ENCODE peak calls at places on chromosomes 6 and 20, in four cellular contexts. J is mammary epithelial cell, H is AG09309, K is Calu3. T is an unnamed sample.

GRCh38 chr6:89388846-89389245 is 23.2 kb downstream of the RRAGD start:
- DNase-seq in J (no peak), H (no peak), K (no peak), T (no peak)

GRCh38 chr6:7727951-7728854 is 2.3 kb downstream of the BMP6 start:
- DNase-seq in J (peak), H (no peak), K (peak), T (no peak)

GRCh38 chr6:33894438-33894837 is 90.6 kb upstream of the MLN start:
- DNase-seq in J (no peak), H (peak), K (no peak), T (no peak)

GRCh38 chr6:36848658-36849441 is 9.6 kb upstream of the CPNE5 start:
- DNase-seq in J (peak), H (no peak), K (peak), T (no peak)

GRCh38 chr20:45104786-45105185 is 3.9 kb upstream of the KCNS1 start:
- DNase-seq in J (peak), H (no peak), K (peak), T (peak)

GRCh38 chr20:53736757-53737403 is 143.2 kb upstream of the ZNF217 start:
- DNase-seq in J (peak), H (no peak), K (peak), T (no peak)

GRCh38 chr20:50321797-50322480 is 131.3 kb downstream of the CEBPB start:
- DNase-seq in J (peak), H (no peak), K (no peak), T (no peak)

GRCh38 chr20:46828471-46828870 is 66.2 kb upstream of the EYA2 start:
- DNase-seq in J (peak), H (peak), K (no peak), T (no peak)

GRCh38 chr20:57620274-57620990 is at the start of gene ZBP1:
- DNase-seq in J (no peak), H (no peak), K (peak), T (no peak)

GRCh38 chr6:1497593-1498105 is 108.3 kb downstream of the FOXF2 start:
- DNase-seq in J (no peak), H (no peak), K (no peak), T (no peak)

GRCh38 chr20:62905536-62906117 is 20.7 kb downstream of the DIDO1 start:
- DNase-seq in J (no peak), H (no peak), K (no peak), T (no peak)

GRCh38 chr20:62908971-62909791 is 17.1 kb downstream of the DIDO1 start:
- DNase-seq in J (no peak), H (no peak), K (no peak), T (no peak)

GRCh38 chr20:62906647-62907375 is 19.5 kb downstream of the DIDO1 start:
- DNase-seq in J (no peak), H (no peak), K (no peak), T (no peak)

GRCh38 chr20:62906209-62906608 is 20.1 kb downstream of the DIDO1 start:
- DNase-seq in J (no peak), H (no peak), K (no peak), T (no peak)

GRCh38 chr20:62907377-62908317 is 18.7 kb downstream of the DIDO1 start:
- DNase-seq in J (no peak), H (no peak), K (no peak), T (no peak)
- TF ChIP-seq CTCF in J (peak), H (peak), K (peak), T (peak)

GRCh38 chr20:48875914-48876240 is 45.6 kb upstream of the ARFGEF2 start:
- DNase-seq in J (peak), H (no peak), K (no peak), T (no peak)
- TF ChIP-seq CTCF in J (no peak), H (no peak), K (no peak), T (no peak)

DNA sequence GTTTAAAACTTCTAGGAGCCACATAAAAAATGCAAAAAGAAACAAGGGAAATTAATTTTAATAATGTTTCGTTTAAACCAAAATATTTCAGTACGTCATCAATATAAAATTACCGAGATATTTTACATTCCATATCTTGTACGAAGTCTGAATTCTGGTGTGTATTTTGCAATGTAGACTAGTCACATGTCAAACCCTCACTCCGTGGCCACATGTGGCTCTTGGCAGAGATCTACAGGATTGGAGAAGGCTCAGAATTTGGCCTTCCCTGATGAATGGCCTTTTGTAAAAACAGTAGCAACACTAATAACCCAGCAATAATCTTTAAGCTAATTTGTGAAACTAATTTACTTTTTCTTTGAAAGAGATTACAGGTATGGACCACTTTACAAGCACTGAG is 217.0 kb downstream of the PRL start:
- DNase-seq in J (no peak), H (peak), K (no peak), T (no peak)
- TF ChIP-seq CTCF in J (no peak), H (no peak), K (no peak), T (no peak)

GRCh38 chr6:138988469-138988834 is 399 bp upstream of the REPS1 start:
- DNase-seq in J (no peak), H (no peak), K (no peak), T (no peak)
- TF ChIP-seq CTCF in J (no peak), H (no peak), K (no peak), T (no peak)

DNA sequence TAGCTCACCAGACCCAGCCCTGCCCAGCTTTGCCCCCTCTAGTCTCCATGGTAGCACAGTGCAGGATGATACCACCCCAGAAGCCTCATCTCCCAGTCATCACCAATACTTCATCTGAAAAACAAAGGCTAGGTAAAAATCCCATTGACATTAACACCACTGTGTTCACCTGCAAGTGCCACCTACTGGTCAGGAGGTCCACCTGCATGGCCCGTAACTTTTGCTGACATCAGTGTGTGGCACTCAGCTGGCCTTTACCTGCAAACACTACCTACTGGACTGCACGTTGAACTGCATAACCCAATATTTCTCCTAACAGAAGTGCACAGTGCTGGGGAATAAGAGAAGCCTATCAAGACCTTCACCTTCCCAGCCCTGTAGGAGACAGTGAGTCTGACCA is 234.7 kb upstream of the ADGRB3 start:
- DNase-seq in J (no peak), H (no peak), K (no peak), T (no peak)
- TF ChIP-seq CTCF in J (no peak), H (no peak), K (no peak), T (peak)

GRCh38 chr6:31712296-31712695 is 2.9 kb upstream of the LY6G6D start:
- DNase-seq in J (no peak), H (no peak), K (peak), T (no peak)
- TF ChIP-seq CTCF in J (peak), H (peak), K (peak), T (peak)

DNA sequence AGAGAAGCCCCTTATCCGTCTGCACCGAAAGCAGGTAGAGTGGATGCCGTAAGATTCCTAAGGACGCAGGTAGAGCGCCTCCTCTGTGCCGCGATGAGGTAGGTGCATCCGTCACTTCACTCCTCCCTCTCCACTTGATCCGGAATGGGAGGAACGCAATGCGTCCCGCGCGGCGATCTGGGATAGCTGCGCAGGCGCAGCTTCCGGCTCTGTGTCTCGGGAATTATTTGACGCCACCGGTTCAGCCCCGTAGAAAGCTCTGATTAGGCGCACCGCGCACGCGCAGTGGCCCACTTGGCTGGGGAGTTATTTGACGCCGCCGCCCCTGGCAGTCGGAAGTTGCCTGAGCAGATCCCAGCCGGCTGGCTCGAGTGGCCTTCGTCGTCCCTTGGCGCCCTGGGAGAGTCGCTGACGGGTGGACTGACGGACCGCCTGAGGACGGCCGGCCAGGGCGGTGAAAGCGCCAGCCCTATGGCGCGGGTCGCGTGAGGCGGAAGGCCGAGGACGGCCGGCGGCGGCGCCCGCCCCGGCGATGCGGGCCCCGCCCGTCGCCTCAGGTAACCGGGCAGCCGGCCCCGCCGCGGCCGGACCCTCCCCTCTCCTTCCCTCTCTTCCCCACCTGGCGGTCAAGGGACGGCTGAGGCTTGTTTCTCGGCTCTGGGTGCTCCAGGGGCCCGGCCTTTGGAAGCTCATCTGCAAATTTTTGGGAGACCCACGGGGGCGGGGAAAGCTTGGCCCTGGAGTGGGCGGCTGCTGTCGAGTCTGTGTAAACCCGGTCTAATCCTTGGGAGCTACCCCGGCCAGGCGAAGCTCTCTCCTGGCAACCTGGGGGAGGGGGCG is at the start of gene RALGAPB:
- DNase-seq in J (peak), H (peak), K (peak), T (peak)
- TF ChIP-seq CTCF in J (peak), H (peak), K (peak), T (peak)

DNA sequence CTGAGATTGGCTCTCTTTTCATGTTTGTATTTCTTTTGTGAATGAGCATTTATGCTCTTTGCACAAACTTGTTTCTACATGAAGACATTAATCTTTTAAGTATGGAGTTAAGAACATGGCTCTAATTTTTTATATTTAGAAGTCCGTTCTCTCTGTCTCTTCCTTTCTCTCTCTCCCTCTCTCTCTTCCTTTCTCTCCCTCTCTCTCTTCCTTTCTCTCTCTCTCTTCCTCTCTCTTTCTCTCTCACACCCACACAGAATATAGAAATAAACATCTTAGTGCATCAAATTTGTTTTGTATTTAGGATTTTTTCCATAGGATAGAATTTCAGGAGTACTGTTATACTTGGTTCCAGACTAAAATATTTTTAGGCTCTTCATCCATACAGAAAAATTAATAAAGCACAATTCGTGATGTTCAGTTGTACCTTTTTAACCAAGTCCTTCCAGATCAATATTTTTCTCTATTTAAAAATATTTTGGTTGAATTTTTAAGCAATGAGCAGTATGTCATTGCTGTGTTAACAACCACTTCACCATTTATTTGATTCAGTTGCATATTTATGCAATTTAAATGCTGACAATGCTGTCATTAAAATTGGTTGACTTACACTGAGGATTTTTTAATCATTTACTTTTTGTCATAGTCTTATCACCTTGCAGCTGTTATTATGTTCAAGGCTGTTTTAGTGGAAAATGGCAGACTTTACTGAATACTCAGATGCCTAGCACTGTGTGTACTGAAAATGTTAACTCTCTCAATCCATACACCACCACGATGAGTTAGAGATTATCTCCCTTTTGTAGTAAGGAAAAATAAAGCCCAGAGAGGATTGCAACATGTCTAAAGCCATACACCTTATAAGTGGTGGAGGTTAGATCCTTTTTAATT is 112.4 kb upstream of the MAP7 start:
- DNase-seq in J (no peak), H (no peak), K (no peak), T (no peak)
- TF ChIP-seq CTCF in J (no peak), H (no peak), K (no peak), T (no peak)

GRCh38 chr6:91276315-91276714 is 689.4 kb upstream of the MAP3K7 start:
- DNase-seq in J (peak), H (no peak), K (no peak), T (no peak)
- TF ChIP-seq CTCF in J (peak), H (no peak), K (no peak), T (peak)